ENCODE peak calls at places on chromosomes 4 and X, in four cellular contexts. One of them, this sample, is unnamed.

GRCh38 chr4:143253156-143253555 is 68.4 kb downstream of the USP38 start:
- DNase-seq in WTC11: no peak
- DNase-seq in A549: no peak
- DNase-seq in K562: no peak
- DNase-seq in this sample: no peak

GRCh38 chrX:7294483-7294882 is 146.5 kb upstream of the PUDP start:
- DNase-seq in K562: no peak
- DNase-seq in WTC11: no peak
- DNase-seq in A549: no peak
- DNase-seq in this sample: no peak

GRCh38 chr4:44016582-44017421 is 431.8 kb downstream of the KCTD8 start:
- DNase-seq in A549: peak; percentile 13
- DNase-seq in WTC11: no peak
- DNase-seq in K562: no peak
- DNase-seq in this sample: peak; percentile 42

GRCh38 chr4:102404551-102404969 is 59.3 kb upstream of the SLC39A8 start:
- DNase-seq in A549: no peak
- DNase-seq in WTC11: no peak
- DNase-seq in K562: no peak
- DNase-seq in this sample: no peak

GRCh38 chr4:118754890-118755289 is 69.7 kb downstream of the METTL14 start:
- DNase-seq in WTC11: no peak
- DNase-seq in K562: no peak
- DNase-seq in A549: no peak
- DNase-seq in this sample: no peak

GRCh38 chrX:118847676-118848075 is 24.1 kb downstream of the ZCCHC12 start:
- DNase-seq in A549: peak; percentile 49
- DNase-seq in K562: peak; percentile 44
- DNase-seq in WTC11: no peak
- DNase-seq in this sample: peak; percentile 34

GRCh38 chr4:123449780-123450179 is 53.2 kb downstream of the SPRY1 start:
- DNase-seq in WTC11: no peak
- DNase-seq in K562: no peak
- DNase-seq in A549: no peak
- DNase-seq in this sample: peak; percentile 46

GRCh38 chrX:129791961-129792570 is 12.3 kb downstream of the SASH3 start:
- DNase-seq in K562: no peak
- DNase-seq in WTC11: no peak
- DNase-seq in A549: no peak
- DNase-seq in this sample: no peak

GRCh38 chr4:185797018-185797417 is 15.0 kb downstream of the SORBS2 start:
- DNase-seq in WTC11: no peak
- DNase-seq in K562: no peak
- DNase-seq in A549: no peak
- DNase-seq in this sample: no peak

GRCh38 chrX:11532291-11533075 is 133.2 kb downstream of the ARHGAP6 start:
- DNase-seq in K562: peak; percentile 65
- DNase-seq in A549: peak; percentile 1
- DNase-seq in WTC11: peak; percentile 8
- DNase-seq in this sample: no peak

GRCh38 chr4:6337331-6337935 is 67.8 kb downstream of the WFS1 start:
- DNase-seq in WTC11: no peak
- DNase-seq in K562: no peak
- DNase-seq in A549: no peak
- DNase-seq in this sample: peak; percentile 64

GRCh38 chr4:8391972-8392371 is 48.6 kb downstream of the ACOX3 start:
- DNase-seq in K562: no peak
- DNase-seq in A549: no peak
- DNase-seq in WTC11: no peak
- DNase-seq in this sample: no peak

GRCh38 chrX:132651411-132652086 is 162.7 kb upstream of the MBNL3 start:
- DNase-seq in A549: no peak
- DNase-seq in WTC11: peak; percentile 9
- DNase-seq in K562: no peak
- DNase-seq in this sample: no peak

GRCh38 chrX:9466711-9467110 is 1.9 kb downstream of the TBL1X start:
- DNase-seq in WTC11: no peak
- DNase-seq in A549: no peak
- DNase-seq in K562: no peak
- DNase-seq in this sample: no peak

GRCh38 chr4:169384741-169385140 is 114.0 kb upstream of the SH3RF1 start:
- DNase-seq in K562: no peak
- DNase-seq in A549: no peak
- DNase-seq in WTC11: no peak
- DNase-seq in this sample: no peak
- TF ChIP-seq NR3C1 in K562: no peak
- TF ChIP-seq NR3C1 in A549: no peak
- TF ChIP-seq NR3C1 in WTC11: no peak
- TF ChIP-seq NR3C1 in this sample: no peak

GRCh38 chr4:55684276-55684675 is 48.2 kb upstream of the NMU start:
- DNase-seq in WTC11: no peak
- DNase-seq in K562: no peak
- DNase-seq in A549: no peak
- DNase-seq in this sample: no peak

GRCh38 chr4:55682295-55682694 is 46.2 kb upstream of the NMU start:
- DNase-seq in A549: no peak
- DNase-seq in K562: no peak
- DNase-seq in WTC11: no peak
- DNase-seq in this sample: no peak

GRCh38 chr4:55681430-55681829 is 45.3 kb upstream of the NMU start:
- DNase-seq in A549: no peak
- DNase-seq in WTC11: no peak
- DNase-seq in K562: no peak
- DNase-seq in this sample: no peak
- TF ChIP-seq MAX in A549: no peak
- TF ChIP-seq MAX in WTC11: no peak
- TF ChIP-seq MAX in K562: no peak
- TF ChIP-seq MAX in this sample: no peak

DNA sequence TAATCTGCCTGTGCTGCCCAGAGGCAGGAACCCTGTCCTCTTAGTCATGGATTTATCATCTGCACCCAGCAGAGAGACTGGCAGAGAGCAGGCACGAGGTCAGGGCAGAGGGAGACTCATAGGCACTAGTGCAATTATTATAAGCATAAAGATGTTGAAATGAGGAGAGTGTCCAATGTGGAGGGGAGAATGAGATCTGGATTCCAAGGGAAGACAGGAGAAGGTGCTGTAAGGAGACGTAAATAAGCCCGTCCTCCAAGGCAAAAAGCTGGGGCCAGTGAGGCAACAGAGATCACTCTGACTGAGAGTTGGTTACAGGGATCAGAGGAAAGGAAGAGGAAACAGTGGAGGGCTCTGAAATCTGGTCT is 406.2 kb downstream of the MAPK10 start:
- DNase-seq in WTC11: no peak
- DNase-seq in K562: no peak
- DNase-seq in A549: peak; percentile 74
- DNase-seq in this sample: no peak
- TF ChIP-seq NR3C1 in WTC11: no peak
- TF ChIP-seq NR3C1 in K562: no peak
- TF ChIP-seq NR3C1 in A549: no peak
- TF ChIP-seq NR3C1 in this sample: no peak

GRCh38 chr4:825063-825968 is 613 bp downstream of the CPLX1 start:
- DNase-seq in K562: peak; percentile 89
- DNase-seq in A549: no peak
- DNase-seq in WTC11: peak; percentile 38
- DNase-seq in this sample: no peak
- TF ChIP-seq MAX in K562: no peak
- TF ChIP-seq MAX in A549: no peak
- TF ChIP-seq MAX in WTC11: no peak
- TF ChIP-seq MAX in this sample: no peak

GRCh38 chr4:138310991-138311390 is 68.8 kb upstream of the SLC7A11 start:
- DNase-seq in WTC11: no peak
- DNase-seq in K562: no peak
- DNase-seq in A549: no peak
- DNase-seq in this sample: no peak
- TF ChIP-seq NR3C1 in WTC11: no peak
- TF ChIP-seq NR3C1 in K562: no peak
- TF ChIP-seq NR3C1 in A549: no peak
- TF ChIP-seq NR3C1 in this sample: no peak

This sample was measured in HepG2.